ENCODE peak calls at places on chromosomes 1 and 21, in four cellular contexts. A is hepatocyte; W is CD8-positive, alpha-beta T cell; E is Panc1. Q is an unnamed sample.

GRCh38 chr1:231049121-231049979 is 9.3 kb upstream of the FAM89A start:
- DNase-seq in E (no peak), A (no peak), W (no peak), Q (no peak)

GRCh38 chr1:99180343-99180808 is 83.9 kb upstream of the PLPPR4 start:
- DNase-seq in E (peak; percentile 42), A (peak; percentile 82), W (peak; percentile 62), Q (no peak)

GRCh38 chr1:48645883-48646282 is 130.8 kb downstream of the BEND5 start:
- DNase-seq in A (no peak), W (no peak), E (no peak), Q (no peak)

GRCh38 chr1:2326524-2326923 is 64.8 kb downstream of the MORN1 start:
- DNase-seq in W (no peak), A (no peak), E (no peak), Q (no peak)

GRCh38 chr1:233113009-233113712 is 162.8 kb downstream of the NTPCR start:
- DNase-seq in E (peak; percentile 97), A (peak; percentile 87), W (no peak), Q (peak; percentile 82)

GRCh38 chr1:149979245-149979971 is 31.1 kb downstream of the OTUD7B start:
- DNase-seq in W (no peak), A (no peak), E (no peak), Q (no peak)

GRCh38 chr1:67645495-67646144 is 39.4 kb upstream of the GADD45A start:
- DNase-seq in E (no peak), A (peak; percentile 70), W (no peak), Q (no peak)

GRCh38 chr1:246302671-246303317 is 204.3 kb downstream of the SMYD3 start:
- DNase-seq in W (no peak), A (no peak), E (no peak), Q (no peak)

GRCh38 chr1:89487972-89488371 is 36.7 kb upstream of the LRRC8B start:
- DNase-seq in A (no peak), E (no peak), W (no peak), Q (no peak)

GRCh38 chr1:230572121-230573083 is 69.9 kb upstream of the COG2 start:
- DNase-seq in W (no peak), E (no peak), A (peak; percentile 46), Q (peak; percentile 49)

GRCh38 chr21:36419996-36420395 is 34.8 kb downstream of the CHAF1B start:
- DNase-seq in E (no peak), W (peak; percentile 55), A (peak; percentile 92), Q (peak; percentile 83)

GRCh38 chr1:227058321-227058751 is 118.2 kb downstream of the COQ8A start:
- DNase-seq in E (no peak), W (no peak), A (no peak), Q (no peak)

GRCh38 chr1:198437352-198437751 is 103.1 kb downstream of the ATP6V1G3 start:
- DNase-seq in W (no peak), A (no peak), E (no peak), Q (no peak)

GRCh38 chr1:10082785-10083479 is 50.2 kb downstream of the UBE4B start:
- DNase-seq in W (no peak), A (no peak), E (no peak), Q (no peak)

GRCh38 chr1:179314928-179315327 is 21.3 kb downstream of the SOAT1 start:
- DNase-seq in A (no peak), E (no peak), W (no peak), Q (no peak)

GRCh38 chr1:68120136-68120791 is 69.8 kb upstream of the DIRAS3 start:
- DNase-seq in A (peak; percentile 79), W (peak; percentile 20), E (peak; percentile 75), Q (no peak)

GRCh38 chr1:58587667-58588066 is 10.6 kb upstream of the TACSTD2 start:
- DNase-seq in W (no peak), A (no peak), E (no peak), Q (no peak)

GRCh38 chr1:219587817-219588561 is 24.9 kb downstream of the ZC3H11B start:
- DNase-seq in A (no peak), W (no peak), E (no peak), Q (no peak)

GRCh38 chr1:27583479-27583878 is 20.5 kb downstream of the AHDC1 start:
- DNase-seq in E (no peak), A (no peak), W (no peak), Q (no peak)

GRCh38 chr1:36469163-36469562 is 5.0 kb upstream of the MRPS15 start:
- DNase-seq in E (no peak), A (no peak), W (no peak), Q (no peak)

GRCh38 chr1:197218857-197219256 is 49.2 kb upstream of the CRB1 start:
- DNase-seq in A (no peak), W (no peak), E (no peak), Q (no peak)

GRCh38 chr1:212647004-212647403 is 38.4 kb downstream of the ATF3 start:
- DNase-seq in E (no peak), W (no peak), A (no peak), Q (no peak)

GRCh38 chr1:236151739-236152424 is 9.5 kb downstream of the GPR137B start:
- DNase-seq in W (no peak), E (no peak), A (no peak), Q (no peak)

GRCh38 chr1:14310491-14310890 is 288.0 kb upstream of the KAZN start:
- DNase-seq in E (no peak), W (no peak), A (no peak), Q (no peak)

GRCh38 chr1:228809621-228810313 is 74.5 kb downstream of the RHOU start:
- DNase-seq in A (peak; percentile 62), W (no peak), E (no peak), Q (peak; percentile 44)

GRCh38 chr1:29243863-29244185 is 7.5 kb downstream of the PTPRU start:
- DNase-seq in W (no peak), A (no peak), E (no peak), Q (no peak)

GRCh38 chr1:214349781-214350180 is 68.8 kb downstream of the SMYD2 start:
- DNase-seq in A (no peak), E (no peak), W (no peak), Q (no peak)

GRCh38 chr1:121418369-121419049 is 233.7 kb downstream of the SRGAP2C start:
- DNase-seq in E (no peak), A (no peak), W (no peak), Q (no peak)

GRCh38 chr1:37954316-37954971 is 7.6 kb upstream of the INPP5B start:
- DNase-seq in E (no peak), W (no peak), A (no peak), Q (no peak)

Q was measured in lower lobe of right lung.